ENCODE peak calls at places on chromosome 22, in seven cellular contexts. L is cardiac muscle cell, Z is PC-3, T is psoas muscle, B is heart right ventricle, A is left ventricle myocardium inferior, U is fibroblast of lung. X is an unnamed sample.

GRCh38 chr22:19760652-19761002 is at the start of gene TBX1:
- DNase-seq in L (no peak), Z (peak; percentile 7), T (no peak), B (no peak), A (no peak), U (no peak), X (no peak)

GRCh38 chr22:25048659-25049657 is 96.4 kb downstream of the KIAA1671 start:
- DNase-seq in L (peak; percentile 80), Z (peak; percentile 64), T (peak; percentile 56), B (peak; percentile 63), A (peak; percentile 66), U (peak; percentile 61), X (peak; percentile 38)

GRCh38 chr22:32839776-32840571 is 38.5 kb downstream of the TIMP3 start:
- DNase-seq in L (no peak), Z (no peak), T (no peak), B (peak; percentile 72), A (peak; percentile 44), U (no peak), X (peak; percentile 68)

GRCh38 chr22:19761022-19761499 is 483 bp downstream of the TBX1 start:
- DNase-seq in L (no peak), Z (no peak), T (no peak), B (no peak), A (no peak), U (no peak), X (no peak)

GRCh38 chr22:22810018-22810427 is 77.6 kb upstream of the IGLL5 start:
- DNase-seq in L (no peak), Z (no peak), T (peak; percentile 52), B (no peak), A (peak; percentile 38), U (peak; percentile 21), X (no peak)

GRCh38 chr22:45857519-45857918 is 119.4 kb downstream of the WNT7B start:
- DNase-seq in L (no peak), Z (no peak), T (no peak), B (no peak), A (no peak), U (no peak), X (no peak)

GRCh38 chr22:24302591-24302990 is 32.0 kb downstream of the SPECC1L start:
- DNase-seq in L (no peak), Z (no peak), T (no peak), B (no peak), A (no peak), U (no peak), X (no peak)

GRCh38 chr22:25357056-25357455 is 137.6 kb downstream of the CRYBB2 start:
- DNase-seq in L (no peak), Z (no peak), T (no peak), B (no peak), A (no peak), U (no peak), X (no peak)

GRCh38 chr22:33914131-33914530 is 6.1 kb downstream of the LARGE1 start:
- DNase-seq in L (no peak), Z (no peak), T (no peak), B (no peak), A (no peak), U (no peak), X (no peak)

GRCh38 chr22:50469377-50470305 is 5.2 kb downstream of the SBF1 start:
- DNase-seq in L (no peak), Z (peak; percentile 64), T (peak; percentile 52), B (no peak), A (peak; percentile 41), U (peak; percentile 17), X (no peak)

GRCh38 chr22:46081036-46081830 is 69.1 kb upstream of the PPARA start:
- DNase-seq in L (no peak), Z (no peak), T (peak; percentile 32), B (no peak), A (peak; percentile 17), U (no peak), X (peak; percentile 46)

GRCh38 chr22:22684605-22685561 is 40.5 kb downstream of the GGTLC2 start:
- DNase-seq in L (no peak), Z (peak; percentile 56), T (no peak), B (no peak), A (no peak), U (peak; percentile 90), X (peak; percentile 23)

GRCh38 chr22:37569009-37569920 is 9.0 kb downstream of the CDC42EP1 start:
- DNase-seq in L (no peak), Z (no peak), T (no peak), B (no peak), A (no peak), U (no peak), X (no peak)
- H3K4me1 ChIP-seq in L (no peaks in the 10 kb centered on the region), Z (peaks cover 29% of the 10 kb centered on the region), T (peaks cover 21% of the 10 kb centered on the region), B (peaks cover 60% of the 10 kb centered on the region), A (peaks cover 67% of the 10 kb centered on the region), U (peaks cover 6% of the 10 kb centered on the region), X (peaks cover 10% of the 10 kb centered on the region)

GRCh38 chr22:29949872-29950271 is 66.9 kb downstream of the MTMR3 start:
- DNase-seq in L (no peak), Z (no peak), T (no peak), B (no peak), A (no peak), U (no peak), X (no peak)
- H3K4me3 ChIP-seq in L (no peak overlapping the region), Z (no peak overlapping the region), T (no peak overlapping the region), B (no peak overlapping the region), A (no peak overlapping the region), U (no peak overlapping the region), X (no peak overlapping the region)

GRCh38 chr22:42820075-42820763 is 36.9 kb downstream of the ARFGAP3 start:
- DNase-seq in L (peak; percentile 42), Z (peak; percentile 82), T (no peak), B (no peak), A (no peak), U (peak; percentile 90), X (no peak)
- TF ChIP-seq CTCF in L (peak; percentile 11), Z (peak; percentile 78), T (peak; percentile 75), B (peak; percentile 65), A (peak; percentile 67), U (peak; percentile 27), X (peak; percentile 16)

GRCh38 chr22:44665115-44665514 is 36.9 kb upstream of the PRR5 start:
- DNase-seq in L (no peak), Z (no peak), T (no peak), B (peak; percentile 36), A (peak; percentile 47), U (no peak), X (no peak)

GRCh38 chr22:44664149-44664548 is 37.9 kb upstream of the PRR5 start:
- DNase-seq in L (no peak), Z (no peak), T (peak; percentile 59), B (peak; percentile 68), A (peak; percentile 69), U (peak; percentile 54), X (peak; percentile 42)

GRCh38 chr22:44661070-44661469 is 40.9 kb upstream of the PRR5 start:
- DNase-seq in L (peak; percentile 41), Z (no peak), T (no peak), B (no peak), A (no peak), U (no peak), X (no peak)

GRCh38 chr22:44661659-44662569 is 40.1 kb upstream of the PRR5 start:
- DNase-seq in L (no peak), Z (no peak), T (no peak), B (no peak), A (no peak), U (no peak), X (no peak)

DNA sequence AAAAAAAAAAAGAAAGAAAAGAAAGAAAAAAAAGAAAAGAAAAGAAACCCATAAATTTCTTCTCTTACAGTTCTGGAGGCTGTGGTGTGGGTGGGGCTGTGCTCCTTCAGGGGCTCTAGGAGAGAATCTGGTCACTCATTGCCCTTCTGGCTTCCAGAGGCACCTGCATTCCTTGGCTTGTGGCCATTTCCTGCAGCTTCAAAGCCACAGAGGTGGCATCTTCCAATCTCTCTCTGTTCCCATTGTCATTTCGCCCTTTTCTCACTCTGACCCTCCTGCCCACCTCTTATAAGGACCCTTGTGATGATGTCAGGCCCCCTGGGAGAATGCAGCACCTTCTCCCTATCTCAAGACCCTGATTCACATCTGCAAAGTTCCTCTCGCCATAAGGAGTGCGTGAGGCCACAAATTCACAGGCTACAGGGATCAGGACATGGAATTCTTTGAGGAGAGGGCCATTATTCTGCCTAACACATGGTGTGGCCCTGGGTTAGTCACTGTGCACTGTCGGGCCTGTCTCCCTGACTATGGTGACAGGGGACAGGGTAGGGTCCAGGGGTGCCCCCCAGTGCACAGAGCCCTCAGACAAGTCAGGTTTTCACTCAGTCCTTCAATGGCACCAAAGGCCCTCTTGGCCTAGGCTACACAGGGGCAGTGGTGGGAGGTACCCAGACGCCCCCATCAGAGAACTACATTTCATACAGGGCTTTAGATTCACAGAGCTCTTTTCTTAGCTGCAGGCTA is 38.6 kb upstream of the PRR5 start:
- DNase-seq in L (no peak), Z (no peak), T (no peak), B (no peak), A (no peak), U (no peak), X (no peak)
- H3K4me1 ChIP-seq in L (no peaks in the 10 kb centered on the region), Z (no peaks in the 10 kb centered on the region), T (peaks cover 11% of the 10 kb centered on the region), B (peaks cover 35% of the 10 kb centered on the region), A (peaks cover 37% of the 10 kb centered on the region), U (peaks cover 6% of the 10 kb centered on the region), X (no peaks in the 10 kb centered on the region)

GRCh38 chr22:39097098-39098020 is at the start of gene APOBEC3H:
- DNase-seq in L (peak; percentile 24), Z (peak; percentile 18), T (no peak), B (peak; percentile 47), A (no peak), U (no peak), X (peak; percentile 35)
- H3K4me3 ChIP-seq in L (no peak within 1 kb of the TSS), Z (no peak within 1 kb of the TSS), T (no peak within 1 kb of the TSS), B (no peak within 1 kb of the TSS), A (peak within 1 kb of the TSS; percentile 22), U (no peak within 1 kb of the TSS), X (no peak within 1 kb of the TSS)

GRCh38 chr22:43050995-43051394 is 36.0 kb upstream of the PACSIN2 start:
- DNase-seq in L (no peak), Z (no peak), T (no peak), B (no peak), A (no peak), U (no peak), X (no peak)
- TF ChIP-seq CTCF in L (no peak), Z (no peak), T (no peak), B (no peak), A (no peak), U (no peak), X (no peak)

GRCh38 chr22:36335621-36336020 is 52.1 kb downstream of the MYH9 start:
- DNase-seq in L (no peak), Z (no peak), T (no peak), B (no peak), A (no peak), U (no peak), X (no peak)
- H3K4me1 ChIP-seq in L (peaks cover 40% of the 10 kb centered on the region), Z (peaks cover 52% of the 10 kb centered on the region), T (peaks cover 78% of the 10 kb centered on the region), B (peaks cover 100% of the 10 kb centered on the region), A (peaks cover 100% of the 10 kb centered on the region), U (peaks cover 87% of the 10 kb centered on the region), X (peaks cover 65% of the 10 kb centered on the region)

GRCh38 chr22:47497666-47498065 is 735.2 kb downstream of the TBC1D22A start:
- DNase-seq in L (no peak), Z (no peak), T (no peak), B (peak; percentile 7), A (no peak), U (no peak), X (no peak)
- H3K4me3 ChIP-seq in L (no peak overlapping the region), Z (no peak overlapping the region), T (no peak overlapping the region), B (no peak overlapping the region), A (no peak overlapping the region), U (no peak overlapping the region), X (no peak overlapping the region)

GRCh38 chr22:43244385-43244784 is 57.5 kb upstream of the TTLL12 start:
- DNase-seq in L (no peak), Z (no peak), T (no peak), B (no peak), A (no peak), U (no peak), X (no peak)
- TF ChIP-seq CTCF in L (no peak), Z (no peak), T (no peak), B (no peak), A (no peak), U (no peak), X (no peak)

X was measured in uterus.